ENCODE peak calls at places on chromosome 2, in eight cellular contexts. One of them, this sample, is unnamed.
A peak's percentile ranks its signal among the peaks of the same experiment; 100 is the strongest.

GRCh38 chr2:235642446-235643107 is 148.7 kb downstream of the AGAP1 start:
- DNase-seq in HTR-8/SVneo: no peak
- DNase-seq in activated naive CD4-positive, alpha-beta T cell treated with anti-CD3 and anti-CD28 coated beads, Interleukin-2, amount 10 ng/mL, durations not matched to agents 7 days and 5 days: no peak
- DNase-seq in ovary: no peak
- DNase-seq in stimulated activated CD4-positive, alpha-beta T cell treated with anti-CD3 and anti-CD28 coated beads, TNF-alpha, amount 100 ng/mL, for 48 hours: no peak
- DNase-seq in heart right ventricle: peak; percentile 38
- DNase-seq in body of pancreas: no peak
- DNase-seq in ACHN: no peak
- DNase-seq in this sample: no peak

GRCh38 chr2:46480562-46480961 is 1.2 kb downstream of the TMEM247 start:
- DNase-seq in ACHN: no peak
- DNase-seq in ovary: no peak
- DNase-seq in body of pancreas: no peak
- DNase-seq in heart right ventricle: no peak
- DNase-seq in activated naive CD4-positive, alpha-beta T cell treated with anti-CD3 and anti-CD28 coated beads, Interleukin-2, amount 10 ng/mL, durations not matched to agents 7 days and 5 days: no peak
- DNase-seq in HTR-8/SVneo: no peak
- DNase-seq in stimulated activated CD4-positive, alpha-beta T cell treated with anti-CD3 and anti-CD28 coated beads, TNF-alpha, amount 100 ng/mL, for 48 hours: no peak
- DNase-seq in this sample: no peak

GRCh38 chr2:135620223-135620622 is 88.9 kb downstream of the R3HDM1 start:
- DNase-seq in stimulated activated CD4-positive, alpha-beta T cell treated with anti-CD3 and anti-CD28 coated beads, TNF-alpha, amount 100 ng/mL, for 48 hours: no peak
- DNase-seq in ovary: no peak
- DNase-seq in heart right ventricle: no peak
- DNase-seq in HTR-8/SVneo: no peak
- DNase-seq in activated naive CD4-positive, alpha-beta T cell treated with anti-CD3 and anti-CD28 coated beads, Interleukin-2, amount 10 ng/mL, durations not matched to agents 7 days and 5 days: no peak
- DNase-seq in ACHN: no peak
- DNase-seq in body of pancreas: no peak
- DNase-seq in this sample: no peak

GRCh38 chr2:95362486-95362885 is 40.0 kb upstream of the FAHD2A start:
- DNase-seq in ovary: no peak
- DNase-seq in heart right ventricle: no peak
- DNase-seq in body of pancreas: no peak
- DNase-seq in ACHN: no peak
- DNase-seq in activated naive CD4-positive, alpha-beta T cell treated with anti-CD3 and anti-CD28 coated beads, Interleukin-2, amount 10 ng/mL, durations not matched to agents 7 days and 5 days: no peak
- DNase-seq in HTR-8/SVneo: no peak
- DNase-seq in stimulated activated CD4-positive, alpha-beta T cell treated with anti-CD3 and anti-CD28 coated beads, TNF-alpha, amount 100 ng/mL, for 48 hours: no peak
- DNase-seq in this sample: no peak

GRCh38 chr2:160321025-160321424 is 121.0 kb upstream of the ITGB6 start:
- DNase-seq in activated naive CD4-positive, alpha-beta T cell treated with anti-CD3 and anti-CD28 coated beads, Interleukin-2, amount 10 ng/mL, durations not matched to agents 7 days and 5 days: no peak
- DNase-seq in body of pancreas: no peak
- DNase-seq in stimulated activated CD4-positive, alpha-beta T cell treated with anti-CD3 and anti-CD28 coated beads, TNF-alpha, amount 100 ng/mL, for 48 hours: no peak
- DNase-seq in HTR-8/SVneo: no peak
- DNase-seq in ACHN: no peak
- DNase-seq in heart right ventricle: no peak
- DNase-seq in ovary: no peak
- DNase-seq in this sample: no peak

GRCh38 chr2:71609441-71609840 is 156.1 kb downstream of the DYSF start:
- DNase-seq in ovary: no peak
- DNase-seq in ACHN: no peak
- DNase-seq in stimulated activated CD4-positive, alpha-beta T cell treated with anti-CD3 and anti-CD28 coated beads, TNF-alpha, amount 100 ng/mL, for 48 hours: no peak
- DNase-seq in heart right ventricle: no peak
- DNase-seq in activated naive CD4-positive, alpha-beta T cell treated with anti-CD3 and anti-CD28 coated beads, Interleukin-2, amount 10 ng/mL, durations not matched to agents 7 days and 5 days: no peak
- DNase-seq in HTR-8/SVneo: no peak
- DNase-seq in body of pancreas: peak; percentile 0
- DNase-seq in this sample: no peak

GRCh38 chr2:43265006-43265770 is 38.8 kb upstream of the ZFP36L2 start:
- DNase-seq in body of pancreas: peak; percentile 40
- DNase-seq in heart right ventricle: peak; percentile 75
- DNase-seq in ovary: peak; percentile 72
- DNase-seq in HTR-8/SVneo: no peak
- DNase-seq in stimulated activated CD4-positive, alpha-beta T cell treated with anti-CD3 and anti-CD28 coated beads, TNF-alpha, amount 100 ng/mL, for 48 hours: no peak
- DNase-seq in activated naive CD4-positive, alpha-beta T cell treated with anti-CD3 and anti-CD28 coated beads, Interleukin-2, amount 10 ng/mL, durations not matched to agents 7 days and 5 days: no peak
- DNase-seq in ACHN: no peak
- DNase-seq in this sample: no peak

GRCh38 chr2:86195055-86195807 is at the start of gene IMMT:
- DNase-seq in heart right ventricle: peak; percentile 98
- DNase-seq in stimulated activated CD4-positive, alpha-beta T cell treated with anti-CD3 and anti-CD28 coated beads, TNF-alpha, amount 100 ng/mL, for 48 hours: peak; percentile 90
- DNase-seq in body of pancreas: peak; percentile 97
- DNase-seq in HTR-8/SVneo: peak; percentile 98
- DNase-seq in activated naive CD4-positive, alpha-beta T cell treated with anti-CD3 and anti-CD28 coated beads, Interleukin-2, amount 10 ng/mL, durations not matched to agents 7 days and 5 days: peak; percentile 96
- DNase-seq in ovary: peak; percentile 95
- DNase-seq in ACHN: peak; percentile 96
- DNase-seq in this sample: peak; percentile 97

GRCh38 chr2:221750317-221750716 is 178.2 kb upstream of the EPHA4 start:
- DNase-seq in ovary: no peak
- DNase-seq in ACHN: no peak
- DNase-seq in heart right ventricle: no peak
- DNase-seq in HTR-8/SVneo: no peak
- DNase-seq in body of pancreas: no peak
- DNase-seq in activated naive CD4-positive, alpha-beta T cell treated with anti-CD3 and anti-CD28 coated beads, Interleukin-2, amount 10 ng/mL, durations not matched to agents 7 days and 5 days: no peak
- DNase-seq in stimulated activated CD4-positive, alpha-beta T cell treated with anti-CD3 and anti-CD28 coated beads, TNF-alpha, amount 100 ng/mL, for 48 hours: no peak
- DNase-seq in this sample: no peak

GRCh38 chr2:11495844-11496271 is 29.9 kb upstream of the E2F6 start:
- DNase-seq in HTR-8/SVneo: no peak
- DNase-seq in stimulated activated CD4-positive, alpha-beta T cell treated with anti-CD3 and anti-CD28 coated beads, TNF-alpha, amount 100 ng/mL, for 48 hours: no peak
- DNase-seq in heart right ventricle: peak; percentile 23
- DNase-seq in ovary: peak; percentile 79
- DNase-seq in ACHN: no peak
- DNase-seq in activated naive CD4-positive, alpha-beta T cell treated with anti-CD3 and anti-CD28 coated beads, Interleukin-2, amount 10 ng/mL, durations not matched to agents 7 days and 5 days: no peak
- DNase-seq in body of pancreas: no peak
- DNase-seq in this sample: no peak

GRCh38 chr2:118774458-118775133 is 72.9 kb downstream of the EN1 start:
- DNase-seq in heart right ventricle: peak; percentile 43
- DNase-seq in ACHN: peak; percentile 45
- DNase-seq in activated naive CD4-positive, alpha-beta T cell treated with anti-CD3 and anti-CD28 coated beads, Interleukin-2, amount 10 ng/mL, durations not matched to agents 7 days and 5 days: peak; percentile 25
- DNase-seq in stimulated activated CD4-positive, alpha-beta T cell treated with anti-CD3 and anti-CD28 coated beads, TNF-alpha, amount 100 ng/mL, for 48 hours: peak; percentile 6
- DNase-seq in body of pancreas: peak; percentile 47
- DNase-seq in HTR-8/SVneo: no peak
- DNase-seq in ovary: peak; percentile 31
- DNase-seq in this sample: peak; percentile 63

GRCh38 chr2:62304429-62305417 is 108.8 kb downstream of the B3GNT2 start:
- DNase-seq in HTR-8/SVneo: no peak
- DNase-seq in body of pancreas: peak; percentile 62
- DNase-seq in stimulated activated CD4-positive, alpha-beta T cell treated with anti-CD3 and anti-CD28 coated beads, TNF-alpha, amount 100 ng/mL, for 48 hours: no peak
- DNase-seq in ovary: peak; percentile 70
- DNase-seq in heart right ventricle: peak; percentile 56
- DNase-seq in ACHN: no peak
- DNase-seq in activated naive CD4-positive, alpha-beta T cell treated with anti-CD3 and anti-CD28 coated beads, Interleukin-2, amount 10 ng/mL, durations not matched to agents 7 days and 5 days: peak; percentile 50
- DNase-seq in this sample: no peak

GRCh38 chr2:186780701-186781316 is 68.2 kb downstream of the ZSWIM2 start:
- DNase-seq in stimulated activated CD4-positive, alpha-beta T cell treated with anti-CD3 and anti-CD28 coated beads, TNF-alpha, amount 100 ng/mL, for 48 hours: no peak
- DNase-seq in ovary: no peak
- DNase-seq in activated naive CD4-positive, alpha-beta T cell treated with anti-CD3 and anti-CD28 coated beads, Interleukin-2, amount 10 ng/mL, durations not matched to agents 7 days and 5 days: no peak
- DNase-seq in heart right ventricle: no peak
- DNase-seq in HTR-8/SVneo: peak; percentile 21
- DNase-seq in ACHN: peak; percentile 40
- DNase-seq in body of pancreas: no peak
- DNase-seq in this sample: no peak

GRCh38 chr2:186695081-186695756 is 1.4 kb downstream of the FAM171B start:
- DNase-seq in body of pancreas: no peak
- DNase-seq in ovary: no peak
- DNase-seq in HTR-8/SVneo: no peak
- DNase-seq in stimulated activated CD4-positive, alpha-beta T cell treated with anti-CD3 and anti-CD28 coated beads, TNF-alpha, amount 100 ng/mL, for 48 hours: no peak
- DNase-seq in activated naive CD4-positive, alpha-beta T cell treated with anti-CD3 and anti-CD28 coated beads, Interleukin-2, amount 10 ng/mL, durations not matched to agents 7 days and 5 days: no peak
- DNase-seq in ACHN: peak; percentile 39
- DNase-seq in heart right ventricle: no peak
- DNase-seq in this sample: no peak

GRCh38 chr2:206627632-206628031 is 14.7 kb upstream of the FAM237A start:
- DNase-seq in HTR-8/SVneo: no peak
- DNase-seq in body of pancreas: peak; percentile 7
- DNase-seq in heart right ventricle: no peak
- DNase-seq in activated naive CD4-positive, alpha-beta T cell treated with anti-CD3 and anti-CD28 coated beads, Interleukin-2, amount 10 ng/mL, durations not matched to agents 7 days and 5 days: no peak
- DNase-seq in stimulated activated CD4-positive, alpha-beta T cell treated with anti-CD3 and anti-CD28 coated beads, TNF-alpha, amount 100 ng/mL, for 48 hours: no peak
- DNase-seq in ovary: no peak
- DNase-seq in ACHN: no peak
- DNase-seq in this sample: no peak

GRCh38 chr2:127048969-127049897 is 57.7 kb downstream of the BIN1 start:
- DNase-seq in stimulated activated CD4-positive, alpha-beta T cell treated with anti-CD3 and anti-CD28 coated beads, TNF-alpha, amount 100 ng/mL, for 48 hours: no peak
- DNase-seq in ovary: peak; percentile 21
- DNase-seq in body of pancreas: no peak
- DNase-seq in activated naive CD4-positive, alpha-beta T cell treated with anti-CD3 and anti-CD28 coated beads, Interleukin-2, amount 10 ng/mL, durations not matched to agents 7 days and 5 days: peak; percentile 20
- DNase-seq in HTR-8/SVneo: no peak
- DNase-seq in heart right ventricle: no peak
- DNase-seq in ACHN: no peak
- DNase-seq in this sample: no peak

GRCh38 chr2:158025263-158025996 is 76.2 kb upstream of the UPP2 start:
- DNase-seq in heart right ventricle: no peak
- DNase-seq in ACHN: no peak
- DNase-seq in ovary: no peak
- DNase-seq in stimulated activated CD4-positive, alpha-beta T cell treated with anti-CD3 and anti-CD28 coated beads, TNF-alpha, amount 100 ng/mL, for 48 hours: no peak
- DNase-seq in HTR-8/SVneo: no peak
- DNase-seq in body of pancreas: no peak
- DNase-seq in activated naive CD4-positive, alpha-beta T cell treated with anti-CD3 and anti-CD28 coated beads, Interleukin-2, amount 10 ng/mL, durations not matched to agents 7 days and 5 days: no peak
- DNase-seq in this sample: no peak

GRCh38 chr2:199818001-199818400 is 33.0 kb downstream of the FTCDNL1 start:
- DNase-seq in body of pancreas: no peak
- DNase-seq in heart right ventricle: no peak
- DNase-seq in ACHN: no peak
- DNase-seq in stimulated activated CD4-positive, alpha-beta T cell treated with anti-CD3 and anti-CD28 coated beads, TNF-alpha, amount 100 ng/mL, for 48 hours: no peak
- DNase-seq in HTR-8/SVneo: no peak
- DNase-seq in activated naive CD4-positive, alpha-beta T cell treated with anti-CD3 and anti-CD28 coated beads, Interleukin-2, amount 10 ng/mL, durations not matched to agents 7 days and 5 days: no peak
- DNase-seq in ovary: no peak
- DNase-seq in this sample: no peak

GRCh38 chr2:240133401-240133800 is 2.7 kb downstream of the COPS9 start:
- DNase-seq in body of pancreas: no peak
- DNase-seq in heart right ventricle: no peak
- DNase-seq in activated naive CD4-positive, alpha-beta T cell treated with anti-CD3 and anti-CD28 coated beads, Interleukin-2, amount 10 ng/mL, durations not matched to agents 7 days and 5 days: no peak
- DNase-seq in stimulated activated CD4-positive, alpha-beta T cell treated with anti-CD3 and anti-CD28 coated beads, TNF-alpha, amount 100 ng/mL, for 48 hours: no peak
- DNase-seq in ACHN: no peak
- DNase-seq in ovary: no peak
- DNase-seq in HTR-8/SVneo: no peak
- DNase-seq in this sample: no peak

GRCh38 chr2:241760301-241760771 is 16.3 kb upstream of the GAL3ST2 start:
- DNase-seq in body of pancreas: no peak
- DNase-seq in HTR-8/SVneo: no peak
- DNase-seq in stimulated activated CD4-positive, alpha-beta T cell treated with anti-CD3 and anti-CD28 coated beads, TNF-alpha, amount 100 ng/mL, for 48 hours: no peak
- DNase-seq in ACHN: peak; percentile 13
- DNase-seq in heart right ventricle: no peak
- DNase-seq in ovary: peak; percentile 21
- DNase-seq in activated naive CD4-positive, alpha-beta T cell treated with anti-CD3 and anti-CD28 coated beads, Interleukin-2, amount 10 ng/mL, durations not matched to agents 7 days and 5 days: peak; percentile 19
- DNase-seq in this sample: no peak

GRCh38 chr2:107259411-107260195 is 373.6 kb upstream of the ST6GAL2 start:
- DNase-seq in stimulated activated CD4-positive, alpha-beta T cell treated with anti-CD3 and anti-CD28 coated beads, TNF-alpha, amount 100 ng/mL, for 48 hours: no peak
- DNase-seq in HTR-8/SVneo: no peak
- DNase-seq in ovary: no peak
- DNase-seq in body of pancreas: no peak
- DNase-seq in activated naive CD4-positive, alpha-beta T cell treated with anti-CD3 and anti-CD28 coated beads, Interleukin-2, amount 10 ng/mL, durations not matched to agents 7 days and 5 days: no peak
- DNase-seq in ACHN: no peak
- DNase-seq in heart right ventricle: no peak
- DNase-seq in this sample: no peak

This sample was measured in SJSA1.